ENCODE peak calls at places on chromosome 10, in seven cellular contexts. B, T, I, Z, C, D and F are unnamed samples.

GRCh38 chr10:511101-511848 is 178.2 kb downstream of the DIP2C start:
- DNase-seq in D (peak; percentile 87), B (peak; percentile 94), C (peak; percentile 99), Z (peak; percentile 86), I (peak; percentile 96), T (peak; percentile 84), F (peak; percentile 95)

GRCh38 chr10:81116990-81117389 is 579.3 kb downstream of the SH2D4B start:
- DNase-seq in B (no peak), I (no peak), D (no peak), C (no peak), T (no peak), Z (no peak), F (no peak)

GRCh38 chr10:24762966-24763623 is 39.4 kb upstream of the ARHGAP21 start:
- DNase-seq in B (peak; percentile 38), T (no peak), Z (no peak), D (no peak), C (no peak), I (no peak), F (no peak)

GRCh38 chr10:9608592-9608991 is 1409.1 kb upstream of the CELF2 start:
- DNase-seq in D (no peak), B (peak; percentile 55), I (no peak), Z (no peak), T (no peak), C (no peak), F (no peak)

GRCh38 chr10:87578799-87579401 is 74.2 kb downstream of the MINPP1 start:
- DNase-seq in C (no peak), Z (no peak), T (no peak), D (no peak), B (no peak), I (no peak), F (no peak)

GRCh38 chr10:118459642-118460193 is 117.6 kb upstream of the FAM204A start:
- DNase-seq in B (peak; percentile 58), C (peak; percentile 74), Z (peak; percentile 53), D (peak; percentile 38), T (no peak), I (peak; percentile 75), F (peak; percentile 13)

GRCh38 chr10:117074621-117075020 is 63.4 kb downstream of the VAX1 start:
- DNase-seq in D (no peak), B (no peak), T (no peak), C (no peak), Z (no peak), I (no peak), F (no peak)

GRCh38 chr10:101041252-101041761 is 10.3 kb downstream of the SFXN3 start:
- DNase-seq in Z (peak; percentile 86), C (peak; percentile 77), D (peak; percentile 86), T (peak; percentile 13), I (peak; percentile 93), B (peak; percentile 90), F (peak; percentile 89)

GRCh38 chr10:78756604-78757442 is 311.9 kb upstream of the ZMIZ1 start:
- DNase-seq in D (no peak), T (peak; percentile 34), Z (peak; percentile 33), I (peak; percentile 95), C (peak; percentile 52), B (peak; percentile 94), F (peak; percentile 52)

GRCh38 chr10:114389429-114389828 is 14.9 kb downstream of the AFAP1L2 start:
- DNase-seq in I (peak; percentile 80), B (peak; percentile 83), C (no peak), Z (no peak), D (no peak), T (no peak), F (no peak)

GRCh38 chr10:112446055-112446854 is 459 bp downstream of the ZDHHC6 start:
- DNase-seq in I (no peak), T (no peak), D (no peak), B (no peak), Z (no peak), C (peak; percentile 5), F (no peak)

GRCh38 chr10:67587771-67588170 is 108.2 kb downstream of the CTNNA3 start:
- DNase-seq in D (no peak), I (no peak), Z (no peak), B (no peak), C (no peak), T (no peak), F (no peak)

GRCh38 chr10:61897671-61898434 is 3.6 kb upstream of the ARID5B start:
- DNase-seq in Z (no peak), D (no peak), I (peak; percentile 70), C (peak; percentile 29), T (no peak), B (peak; percentile 55), F (peak; percentile 52)

GRCh38 chr10:2137549-2138174 is 400.3 kb upstream of the ADARB2 start:
- DNase-seq in D (no peak), C (peak; percentile 49), B (peak; percentile 4), Z (no peak), I (no peak), T (no peak), F (no peak)

GRCh38 chr10:11091517-11092102 is 73.9 kb downstream of the CELF2 start:
- DNase-seq in B (no peak), Z (no peak), D (no peak), C (no peak), T (no peak), I (no peak), F (no peak)

GRCh38 chr10:124747745-124748144 is 3.6 kb upstream of the FAM53B start:
- DNase-seq in Z (no peak), I (no peak), D (no peak), B (no peak), C (no peak), T (no peak), F (no peak)

GRCh38 chr10:24617771-24618396 is 105.8 kb downstream of the ARHGAP21 start:
- DNase-seq in T (peak; percentile 32), I (peak; percentile 71), Z (peak; percentile 36), D (peak; percentile 11), C (peak; percentile 77), B (peak; percentile 31), F (peak; percentile 41)

GRCh38 chr10:65805993-65806392 is 1119.8 kb upstream of the LRRTM3 start:
- DNase-seq in B (peak; percentile 22), T (no peak), C (no peak), D (no peak), I (no peak), Z (no peak), F (no peak)

GRCh38 chr10:114334301-114334700 is 70.0 kb downstream of the AFAP1L2 start:
- DNase-seq in I (no peak), B (peak; percentile 46), C (no peak), D (no peak), Z (no peak), T (no peak), F (no peak)

GRCh38 chr10:35781643-35782035 is 139.5 kb upstream of the FZD8 start:
- DNase-seq in Z (no peak), I (no peak), B (no peak), C (peak; percentile 41), D (no peak), T (no peak), F (no peak)

GRCh38 chr10:2978111-2978510 is 89.2 kb upstream of the PFKP start:
- DNase-seq in T (no peak), I (no peak), D (peak; percentile 70), C (peak; percentile 19), Z (peak; percentile 57), B (peak; percentile 75), F (no peak)

GRCh38 chr10:22736134-22736533 is 21.8 kb upstream of the PIP4K2A start:
- DNase-seq in Z (no peak), C (no peak), D (no peak), T (no peak), B (no peak), I (no peak), F (no peak)

GRCh38 chr10:56537984-56538383 is 176.9 kb upstream of the ZWINT start:
- DNase-seq in B (peak; percentile 90), I (no peak), T (no peak), C (no peak), D (no peak), Z (no peak), F (no peak)

GRCh38 chr10:83539528-83540308 is 599.6 kb upstream of the GHITM start:
- DNase-seq in T (no peak), D (no peak), I (peak; percentile 89), B (peak; percentile 59), C (no peak), Z (no peak), F (peak; percentile 54)

GRCh38 chr10:89515031-89515841 is 20.2 kb downstream of the SLC16A12 start:
- DNase-seq in C (no peak), T (no peak), Z (no peak), I (no peak), D (no peak), B (peak; percentile 99), F (no peak)